ENCODE peak calls at places on chromosomes 16 and 17, in eight cellular contexts. One of them, this sample, is unnamed.

GRCh38 chr16:81816793-81817210 is 37.7 kb downstream of the PLCG2 start:
- DNase-seq in body of pancreas: no peak
- DNase-seq in lower leg skin: no peak
- DNase-seq in H1: no peak
- DNase-seq in ovary: no peak
- DNase-seq in right lobe of liver: no peak
- DNase-seq in breast epithelium: no peak
- DNase-seq in spleen: peak
- DNase-seq in this sample: no peak

GRCh38 chr16:21101631-21102420 is 48.8 kb downstream of the DNAH3 start:
- DNase-seq in ovary: no peak
- DNase-seq in body of pancreas: peak
- DNase-seq in breast epithelium: no peak
- DNase-seq in lower leg skin: no peak
- DNase-seq in spleen: no peak
- DNase-seq in H1: no peak
- DNase-seq in right lobe of liver: no peak
- DNase-seq in this sample: peak

GRCh38 chr16:64311241-64311640 is 810.6 kb downstream of the CDH11 start:
- DNase-seq in H1: no peak
- DNase-seq in spleen: no peak
- DNase-seq in breast epithelium: no peak
- DNase-seq in lower leg skin: no peak
- DNase-seq in body of pancreas: no peak
- DNase-seq in right lobe of liver: no peak
- DNase-seq in ovary: no peak
- DNase-seq in this sample: no peak

GRCh38 chr16:31128711-31129567 is 6.6 kb downstream of the PRSS8 start:
- DNase-seq in right lobe of liver: no peak
- DNase-seq in breast epithelium: no peak
- DNase-seq in lower leg skin: no peak
- DNase-seq in H1: no peak
- DNase-seq in spleen: peak
- DNase-seq in body of pancreas: peak
- DNase-seq in ovary: no peak
- DNase-seq in this sample: no peak

GRCh38 chr16:80580109-80580832 is 39.5 kb downstream of the DYNLRB2 start:
- DNase-seq in breast epithelium: no peak
- DNase-seq in ovary: no peak
- DNase-seq in lower leg skin: no peak
- DNase-seq in H1: no peak
- DNase-seq in right lobe of liver: no peak
- DNase-seq in body of pancreas: no peak
- DNase-seq in spleen: no peak
- DNase-seq in this sample: no peak

GRCh38 chr17:40950176-40950575 is 12.7 kb upstream of the KRT23 start:
- DNase-seq in spleen: no peak
- DNase-seq in H1: no peak
- DNase-seq in right lobe of liver: no peak
- DNase-seq in ovary: no peak
- DNase-seq in lower leg skin: no peak
- DNase-seq in breast epithelium: no peak
- DNase-seq in body of pancreas: no peak
- DNase-seq in this sample: no peak

GRCh38 chr16:50478021-50478772 is 70.0 kb upstream of the NKD1 start:
- DNase-seq in H1: no peak
- DNase-seq in lower leg skin: no peak
- DNase-seq in body of pancreas: no peak
- DNase-seq in breast epithelium: no peak
- DNase-seq in ovary: no peak
- DNase-seq in right lobe of liver: no peak
- DNase-seq in spleen: no peak
- DNase-seq in this sample: no peak

GRCh38 chr16:55444754-55445485 is 34.1 kb upstream of the MMP2 start:
- DNase-seq in breast epithelium: no peak
- DNase-seq in H1: no peak
- DNase-seq in right lobe of liver: peak
- DNase-seq in ovary: no peak
- DNase-seq in spleen: no peak
- DNase-seq in lower leg skin: peak
- DNase-seq in body of pancreas: peak
- DNase-seq in this sample: peak

GRCh38 chr17:81980752-81981239 is 3.4 kb downstream of the ASPSCR1 start:
- DNase-seq in right lobe of liver: no peak
- DNase-seq in ovary: no peak
- DNase-seq in H1: no peak
- DNase-seq in body of pancreas: no peak
- DNase-seq in lower leg skin: no peak
- DNase-seq in spleen: no peak
- DNase-seq in breast epithelium: no peak
- DNase-seq in this sample: no peak

DNA sequence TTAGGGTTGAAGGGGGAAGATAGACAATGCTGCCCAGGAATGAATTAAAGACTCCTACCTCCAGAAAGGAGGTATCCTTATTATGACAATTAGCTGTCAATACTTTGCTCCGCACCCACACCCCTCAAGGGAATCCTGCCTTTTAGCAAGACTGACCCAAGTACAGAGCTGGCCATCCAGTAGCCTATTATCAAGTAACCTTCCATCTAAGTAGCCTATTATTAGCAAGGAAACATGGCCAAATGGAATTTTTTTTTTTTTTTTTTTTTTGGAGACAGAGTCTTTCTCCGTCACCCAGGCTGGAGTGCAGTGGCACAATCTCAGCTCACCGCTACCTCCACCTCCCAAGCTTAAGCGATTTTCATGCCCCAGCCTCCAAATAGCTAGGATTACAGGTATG is 161.3 kb downstream of the PMP22 start:
- DNase-seq in spleen: no peak
- DNase-seq in lower leg skin: no peak
- DNase-seq in right lobe of liver: no peak
- DNase-seq in body of pancreas: no peak
- DNase-seq in ovary: no peak
- DNase-seq in H1: no peak
- DNase-seq in breast epithelium: no peak
- DNase-seq in this sample: no peak
- TF ChIP-seq CTCF in spleen: no peak
- TF ChIP-seq CTCF in lower leg skin: no peak
- TF ChIP-seq CTCF in right lobe of liver: no peak
- TF ChIP-seq CTCF in body of pancreas: no peak
- TF ChIP-seq CTCF in ovary: no peak
- TF ChIP-seq CTCF in H1: no peak
- TF ChIP-seq CTCF in breast epithelium: no peak
- TF ChIP-seq CTCF in this sample: no peak

DNA sequence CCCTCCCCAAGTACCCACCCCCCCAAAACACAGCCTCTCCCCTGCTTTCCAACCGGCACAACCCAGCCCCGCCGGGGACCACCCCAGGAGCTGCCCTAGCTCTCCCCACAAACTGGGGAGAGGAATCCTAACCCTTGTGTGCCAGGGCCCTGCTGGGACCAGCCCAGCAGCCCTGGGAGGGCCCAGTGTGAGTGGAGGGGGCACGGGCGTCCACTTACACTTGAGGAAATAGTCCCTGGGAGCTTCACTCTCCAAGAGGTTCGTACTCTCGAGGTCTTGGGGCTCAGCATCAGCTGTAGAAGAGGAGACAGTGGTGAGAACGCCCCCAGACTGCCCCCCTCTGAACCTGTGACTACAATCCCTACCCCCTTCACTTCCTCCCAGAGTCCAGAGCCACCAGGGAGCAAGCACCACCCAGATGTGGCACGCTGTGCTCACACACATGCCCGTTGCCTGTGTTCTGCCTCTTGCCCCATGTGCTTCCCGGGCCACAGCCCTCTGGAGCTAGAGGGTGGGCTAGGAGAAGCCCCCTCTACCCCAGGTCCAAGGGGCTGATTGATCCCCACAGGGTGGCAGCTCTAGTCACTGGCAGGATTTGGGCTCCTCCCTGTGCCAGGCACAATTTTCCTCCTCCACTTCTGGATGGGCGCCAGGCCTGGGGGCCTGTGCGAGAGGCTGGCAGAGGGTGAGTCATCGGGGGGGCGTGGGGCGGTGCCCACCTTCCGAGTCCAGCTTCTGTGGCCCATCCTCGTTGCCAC is 3.0 kb downstream of the TRIM47 start:
- DNase-seq in lower leg skin: no peak
- DNase-seq in H1: no peak
- DNase-seq in body of pancreas: peak
- DNase-seq in right lobe of liver: no peak
- DNase-seq in ovary: peak
- DNase-seq in spleen: no peak
- DNase-seq in breast epithelium: no peak
- DNase-seq in this sample: peak
- TF ChIP-seq POLR2A in lower leg skin: no peak
- TF ChIP-seq POLR2A in H1: no peak
- TF ChIP-seq POLR2A in body of pancreas: no peak
- TF ChIP-seq POLR2A in right lobe of liver: no peak
- TF ChIP-seq POLR2A in ovary: no peak
- TF ChIP-seq POLR2A in spleen: no peak
- TF ChIP-seq POLR2A in breast epithelium: no peak
- TF ChIP-seq POLR2A in this sample: no peak

DNA sequence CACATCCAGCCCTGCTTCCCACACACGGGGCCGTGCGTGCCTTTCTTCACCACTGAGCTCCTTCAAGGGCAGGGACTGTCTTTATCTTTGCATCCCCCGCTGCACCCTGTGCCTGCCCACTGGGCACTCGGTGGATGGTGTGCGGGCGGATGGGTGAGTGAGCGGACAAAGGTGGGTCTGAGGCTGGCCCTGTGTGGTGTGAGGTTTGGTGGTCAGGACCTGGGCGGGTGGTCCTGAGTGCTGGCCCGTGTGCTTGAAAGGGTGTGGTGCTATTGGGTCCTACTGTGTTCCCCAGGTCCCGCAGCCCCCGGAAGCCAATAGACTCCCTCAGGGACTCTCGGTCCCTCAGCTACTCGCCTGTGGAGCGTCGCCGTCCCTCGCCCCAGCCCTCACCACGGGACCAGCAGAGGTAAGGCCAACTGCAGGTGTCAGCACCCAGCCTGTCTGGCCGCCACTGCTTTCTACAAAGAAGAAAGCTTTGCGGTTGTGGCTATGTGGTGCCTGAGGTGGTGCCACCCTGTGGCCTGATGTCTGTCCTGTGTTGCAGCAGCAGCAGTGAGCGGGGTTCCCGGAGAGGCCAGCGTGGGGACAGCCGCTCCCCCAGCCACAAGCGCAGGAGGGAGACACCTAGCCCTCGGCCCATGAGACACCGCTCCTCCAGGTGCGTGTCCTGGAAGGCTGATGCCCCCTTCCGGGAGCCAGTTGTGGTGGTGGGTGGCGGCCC is 6.9 kb downstream of the ELOB start:
- DNase-seq in body of pancreas: peak
- DNase-seq in breast epithelium: no peak
- DNase-seq in right lobe of liver: no peak
- DNase-seq in H1: no peak
- DNase-seq in spleen: peak
- DNase-seq in ovary: no peak
- DNase-seq in lower leg skin: no peak
- DNase-seq in this sample: no peak
- TF ChIP-seq CTCF in body of pancreas: no peak
- TF ChIP-seq CTCF in breast epithelium: no peak
- TF ChIP-seq CTCF in right lobe of liver: no peak
- TF ChIP-seq CTCF in H1: peak
- TF ChIP-seq CTCF in spleen: no peak
- TF ChIP-seq CTCF in ovary: no peak
- TF ChIP-seq CTCF in lower leg skin: no peak
- TF ChIP-seq CTCF in this sample: no peak

GRCh38 chr17:39687101-39687545 is 734 bp downstream of the PGAP3 start:
- DNase-seq in body of pancreas: no peak
- DNase-seq in spleen: no peak
- DNase-seq in breast epithelium: no peak
- DNase-seq in ovary: no peak
- DNase-seq in right lobe of liver: peak
- DNase-seq in H1: no peak
- DNase-seq in lower leg skin: no peak
- DNase-seq in this sample: no peak

GRCh38 chr17:39684369-39685043 is 3.4 kb downstream of the PGAP3 start:
- DNase-seq in spleen: peak
- DNase-seq in body of pancreas: no peak
- DNase-seq in lower leg skin: no peak
- DNase-seq in right lobe of liver: peak
- DNase-seq in breast epithelium: no peak
- DNase-seq in ovary: no peak
- DNase-seq in H1: no peak
- DNase-seq in this sample: peak

GRCh38 chr17:39688945-39689344 is 1.1 kb upstream of the PGAP3 start:
- DNase-seq in ovary: no peak
- DNase-seq in H1: peak
- DNase-seq in spleen: no peak
- DNase-seq in right lobe of liver: peak
- DNase-seq in body of pancreas: no peak
- DNase-seq in lower leg skin: no peak
- DNase-seq in breast epithelium: no peak
- DNase-seq in this sample: no peak

GRCh38 chr17:39688475-39688835 is 598 bp upstream of the PGAP3 start:
- DNase-seq in lower leg skin: no peak
- DNase-seq in right lobe of liver: peak
- DNase-seq in breast epithelium: no peak
- DNase-seq in spleen: no peak
- DNase-seq in ovary: no peak
- DNase-seq in H1: peak
- DNase-seq in body of pancreas: no peak
- DNase-seq in this sample: no peak

GRCh38 chr17:39687546-39688474 is at the start of gene PGAP3:
- DNase-seq in right lobe of liver: peak
- DNase-seq in breast epithelium: peak
- DNase-seq in ovary: peak
- DNase-seq in body of pancreas: peak
- DNase-seq in H1: peak
- DNase-seq in spleen: peak
- DNase-seq in lower leg skin: peak
- DNase-seq in this sample: peak
- TF ChIP-seq POLR2A in right lobe of liver: peak
- TF ChIP-seq POLR2A in breast epithelium: peak
- TF ChIP-seq POLR2A in ovary: peak
- TF ChIP-seq POLR2A in body of pancreas: peak
- TF ChIP-seq POLR2A in H1: peak
- TF ChIP-seq POLR2A in spleen: no peak
- TF ChIP-seq POLR2A in lower leg skin: no peak
- TF ChIP-seq POLR2A in this sample: peak

GRCh38 chr16:75580-76501 is 2.2 kb upstream of the MPG start:
- DNase-seq in H1: no peak
- DNase-seq in ovary: peak
- DNase-seq in right lobe of liver: no peak
- DNase-seq in breast epithelium: peak
- DNase-seq in spleen: no peak
- DNase-seq in body of pancreas: peak
- DNase-seq in lower leg skin: peak
- DNase-seq in this sample: peak
- TF ChIP-seq CTCF in H1: peak
- TF ChIP-seq CTCF in ovary: peak
- TF ChIP-seq CTCF in right lobe of liver: no peak
- TF ChIP-seq CTCF in breast epithelium: peak
- TF ChIP-seq CTCF in spleen: no peak
- TF ChIP-seq CTCF in body of pancreas: no peak
- TF ChIP-seq CTCF in lower leg skin: no peak
- TF ChIP-seq CTCF in this sample: no peak

This sample was measured in thyroid gland.